ENCODE peak calls at places on chromosomes 11 and 22, in nine cellular contexts. F is CD8-positive, alpha-beta T cell; G is CD8-positive, alpha-beta memory T cell; S is RWPE2; Q is trophoblast cell; O is PC-3; R is right cardiac atrium; J is HCT116; V is right lobe of liver. E is an unnamed sample. For H3K27me3 and H3K9me3, the result is how much of the 10 kb centered on the place peaks cover.

GRCh38 chr22:43553451-43554258 is 141.8 kb downstream of the MPPED1 start:
- DNase-seq in F (no peak), G (no peak), S (no peak), Q (no peak), O (no peak), R (no peak), J (no peak), V (no peak), E (no peak)

GRCh38 chr11:12285811-12286222 is 91.6 kb upstream of the PARVA start:
- DNase-seq in F (no peak), G (no peak), S (no peak), Q (no peak), O (no peak), R (no peak), J (no peak), V (no peak), E (no peak)

GRCh38 chr11:128552783-128553661 is 34.3 kb downstream of the ETS1 start:
- DNase-seq in F (no peak), G (no peak), S (no peak), Q (no peak), O (no peak), R (no peak), J (no peak), V (no peak), E (no peak)

GRCh38 chr11:47186937-47187681 is 875 bp upstream of the PACSIN3 start:
- DNase-seq in F (peak), G (peak), S (no peak), Q (no peak), O (no peak), R (peak), J (no peak), V (peak), E (no peak)

GRCh38 chr11:5505363-5506048 is 4.3 kb downstream of the UBQLN3 start:
- DNase-seq in F (no peak), G (no peak), S (no peak), Q (no peak), O (no peak), R (no peak), J (peak), V (no peak), E (no peak)

GRCh38 chr22:30778261-30778660 is 83.6 kb downstream of the OSBP2 start:
- DNase-seq in F (no peak), G (no peak), S (no peak), Q (no peak), O (no peak), R (no peak), J (no peak), V (no peak), E (no peak)

GRCh38 chr22:22085702-22086500 is 103.3 kb upstream of the TOP3B start:
- DNase-seq in F (no peak), G (no peak), S (no peak), Q (peak), O (peak), R (no peak), J (peak), V (no peak), E (no peak)

GRCh38 chr11:23359297-23359696 is 499.0 kb upstream of the CCDC179 start:
- DNase-seq in F (no peak), G (no peak), S (no peak), Q (no peak), O (peak), R (no peak), J (no peak), V (no peak), E (no peak)

GRCh38 chr22:30947821-30948454 is 20.6 kb downstream of the MORC2 start:
- DNase-seq in F (no peak), G (no peak), S (no peak), Q (peak), O (peak), R (no peak), J (peak), V (no peak), E (peak)

GRCh38 chr11:88064097-88064705 is 111.0 kb downstream of the RAB38 start:
- DNase-seq in F (no peak), G (no peak), S (no peak), Q (no peak), O (no peak), R (no peak), J (no peak), V (no peak), E (no peak)

GRCh38 chr22:22770280-22770871 is 117.2 kb upstream of the IGLL5 start:
- DNase-seq in F (peak), G (peak), S (no peak), Q (peak), O (peak), R (no peak), J (no peak), V (peak), E (peak)

GRCh38 chr11:73787643-73788537 is at the start of gene MRPL48:
- DNase-seq in F (peak), G (peak), S (peak), Q (peak), O (peak), R (peak), J (peak), V (peak), E (peak)

GRCh38 chr11:69437001-69437875 is 44.2 kb upstream of the LINC01488 start:
- DNase-seq in F (no peak), G (no peak), S (peak), Q (peak), O (peak), R (no peak), J (no peak), V (peak), E (no peak)

GRCh38 chr22:18966748-18967147 is 30.7 kb upstream of the PRODH start:
- DNase-seq in F (no peak), G (no peak), S (no peak), Q (no peak), O (no peak), R (no peak), J (no peak), V (peak), E (no peak)

GRCh38 chr11:74019104-74019738 is 10.3 kb upstream of the UCP3 start:
- DNase-seq in F (no peak), G (no peak), S (no peak), Q (no peak), O (no peak), R (no peak), J (no peak), V (peak), E (no peak)

GRCh38 chr22:35705141-35705540 is 12.5 kb upstream of the APOL5 start:
- DNase-seq in F (no peak), G (no peak), S (no peak), Q (peak), O (peak), R (no peak), J (no peak), V (no peak), E (no peak)

GRCh38 chr11:68776442-68777235 is 25.3 kb upstream of the TESMIN start:
- DNase-seq in F (no peak), G (no peak), S (no peak), Q (peak), O (no peak), R (no peak), J (peak), V (no peak), E (no peak)

GRCh38 chr22:41242396-41243117 is 1.8 kb upstream of the CHADL start:
- DNase-seq in F (no peak), G (no peak), S (no peak), Q (no peak), O (no peak), R (no peak), J (no peak), V (no peak), E (no peak)

GRCh38 chr11:14914536-14914935 is 22.5 kb upstream of the CYP2R1 start:
- DNase-seq in F (no peak), G (no peak), S (no peak), Q (no peak), O (no peak), R (no peak), J (no peak), V (no peak), E (no peak)

GRCh38 chr11:73228268-73229134 is 10.4 kb downstream of the P2RY2 start:
- DNase-seq in F (no peak), G (no peak), S (peak), Q (no peak), O (no peak), R (no peak), J (no peak), V (no peak), E (no peak)

GRCh38 chr11:68370211-68371111 is 58.1 kb downstream of the LRP5 start:
- DNase-seq in F (no peak), G (no peak), S (no peak), Q (peak), O (no peak), R (peak), J (no peak), V (no peak), E (no peak)

GRCh38 chr11:19989191-19989590 is 171.1 kb downstream of the DBX1 start:
- DNase-seq in F (no peak), G (no peak), S (no peak), Q (peak), O (no peak), R (no peak), J (no peak), V (no peak), E (no peak)

GRCh38 chr11:57318178-57318577 is 6.6 kb downstream of the TNKS1BP1 start:
- DNase-seq in F (no peak), G (no peak), S (no peak), Q (no peak), O (no peak), R (peak), J (no peak), V (no peak), E (no peak)

GRCh38 chr11:66337103-66337899 is 1.1 kb upstream of the RIN1 start:
- DNase-seq in F (no peak), G (no peak), S (no peak), Q (no peak), O (no peak), R (peak), J (no peak), V (peak), E (no peak)

GRCh38 chr22:32539631-32540449 is 65.2 kb downstream of the FBXO7 start:
- DNase-seq in F (no peak), G (no peak), S (no peak), Q (no peak), O (no peak), R (no peak), J (no peak), V (peak), E (no peak)

GRCh38 chr11:69002101-69002742 is 10.8 kb downstream of the MRGPRF start:
- DNase-seq in F (no peak), G (no peak), S (peak), Q (no peak), O (no peak), R (no peak), J (no peak), V (no peak), E (no peak)

GRCh38 chr22:20811171-20811570 is 37.3 kb downstream of the SERPIND1 start:
- DNase-seq in F (no peak), G (no peak), S (no peak), Q (no peak), O (no peak), R (no peak), J (no peak), V (no peak), E (no peak)

GRCh38 chr22:38402204-38402603 is 52.8 kb downstream of the KCNJ4 start:
- DNase-seq in F (no peak), G (no peak), S (peak), Q (no peak), O (no peak), R (no peak), J (no peak), V (no peak), E (no peak)

GRCh38 chr11:21133244-21133643 is 463.9 kb downstream of the NELL1 start:
- DNase-seq in F (no peak), G (no peak), S (no peak), Q (no peak), O (no peak), R (no peak), J (no peak), V (no peak), E (no peak)

GRCh38 chr11:96664108-96664507 is 274.3 kb downstream of the JRKL start:
- DNase-seq in F (no peak), G (no peak), S (no peak), Q (no peak), O (no peak), R (no peak), J (no peak), V (no peak), E (no peak)

GRCh38 chr22:31173386-31174145 is 13.6 kb downstream of the RNF185 start:
- DNase-seq in F (no peak), G (no peak), S (no peak), Q (peak), O (peak), R (no peak), J (no peak), V (no peak), E (no peak)

GRCh38 chr11:40328890-40329617 is 1130.4 kb downstream of the LRRC4C start:
- DNase-seq in F (no peak), G (no peak), S (peak), Q (peak), O (peak), R (no peak), J (no peak), V (no peak), E (no peak)

GRCh38 chr22:27668828-27669797 is 132.4 kb downstream of the MN1 start:
- DNase-seq in F (no peak), G (no peak), S (peak), Q (no peak), O (peak), R (peak), J (peak), V (no peak), E (no peak)

GRCh38 chr11:68843052-68843561 is 1.4 kb upstream of the CPT1A start:
- DNase-seq in F (peak), G (peak), S (no peak), Q (no peak), O (no peak), R (peak), J (no peak), V (no peak), E (peak)

GRCh38 chr11:14012836-14013235 is 50.3 kb downstream of the SPON1 start:
- DNase-seq in F (no peak), G (no peak), S (no peak), Q (no peak), O (no peak), R (no peak), J (no peak), V (no peak), E (no peak)

GRCh38 chr11:11481371-11481770 is 128.3 kb upstream of the CSNK2A3 start:
- DNase-seq in F (no peak), G (no peak), S (no peak), Q (no peak), O (no peak), R (no peak), J (no peak), V (no peak), E (no peak)

GRCh38 chr11:96337541-96338530 is 5.2 kb downstream of the MAML2 start:
- DNase-seq in F (peak), G (no peak), S (no peak), Q (no peak), O (no peak), R (peak), J (no peak), V (no peak), E (no peak)

GRCh38 chr11:33889821-33890378 is 2.0 kb downstream of the LMO2 start:
- DNase-seq in F (no peak), G (no peak), S (no peak), Q (no peak), O (no peak), R (no peak), J (no peak), V (no peak), E (no peak)

GRCh38 chr22:27088026-27088425 is 430.6 kb downstream of the MIAT start:
- DNase-seq in F (no peak), G (no peak), S (no peak), Q (no peak), O (no peak), R (no peak), J (no peak), V (no peak), E (no peak)

GRCh38 chr11:67371549-67372231 is 1.7 kb downstream of the CLCF1 start:
- DNase-seq in F (no peak), G (no peak), S (no peak), Q (no peak), O (peak), R (peak), J (no peak), V (no peak), E (no peak)

DNA sequence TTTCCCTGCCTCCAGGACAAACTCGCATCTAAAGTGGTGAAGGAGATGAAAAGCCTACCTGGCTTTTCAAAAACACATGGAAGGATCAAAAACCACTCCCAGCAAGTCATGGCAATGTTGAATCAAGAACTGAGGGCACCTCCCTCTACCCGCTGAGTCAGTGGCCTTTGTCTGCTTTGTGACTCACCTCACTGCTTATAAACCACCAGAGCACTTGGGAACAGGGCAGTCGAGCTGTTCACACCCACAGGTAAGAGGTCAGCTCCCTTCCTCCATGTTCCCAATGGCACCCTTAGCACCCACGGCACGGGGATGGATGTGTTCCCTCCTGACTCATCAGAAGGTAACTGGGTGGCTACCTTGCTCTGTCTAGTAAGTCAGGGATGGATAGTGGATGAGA is 21.7 kb downstream of the TENM4 start:
- DNase-seq in F (no peak), G (no peak), S (peak), Q (peak), O (peak), R (no peak), J (peak), V (no peak), E (no peak)
- H3K4me3 ChIP-seq in F (no peak), G (no peak), S (no peak), Q (no peak), O (no peak), R (no peak), J (no peak), V (no peak), E (no peak)

DNA sequence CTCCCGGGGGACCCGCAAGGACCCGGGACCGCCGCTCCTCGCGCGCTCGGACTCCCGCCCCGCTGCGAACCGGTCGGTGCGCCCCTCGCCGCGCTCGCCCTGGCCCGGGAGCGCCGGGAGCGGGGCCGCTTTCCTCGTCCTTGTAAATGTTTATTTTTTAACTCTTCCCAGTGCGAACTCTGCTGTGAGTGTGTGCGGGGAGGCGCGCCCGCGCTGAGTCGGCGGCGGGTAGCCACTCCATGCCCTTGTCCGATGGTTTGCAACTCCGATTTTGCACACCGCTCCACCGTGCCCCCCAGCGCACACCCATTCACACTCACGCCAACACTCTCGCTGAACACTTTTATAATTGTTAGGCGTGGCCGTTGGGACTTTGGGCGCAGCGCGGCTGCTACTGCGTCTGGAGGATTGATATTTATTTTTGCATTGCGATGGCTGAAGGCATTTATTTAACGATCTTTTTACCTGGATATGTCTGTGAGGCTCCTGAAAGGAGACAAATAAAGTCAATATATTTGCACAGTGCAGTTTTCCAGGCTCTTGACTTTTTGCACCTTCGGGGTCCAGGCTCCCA is 1.0 kb downstream of the C11orf96 start:
- DNase-seq in F (no peak), G (no peak), S (no peak), Q (no peak), O (peak), R (peak), J (no peak), V (no peak), E (no peak)
- H3K27me3 ChIP-seq in F (under half), G (under half), S (under half), Q (under half), O (under half), R (under half), J (under half), V (under half), E (under half)

GRCh38 chr22:48520207-48520606 is 1307.5 kb downstream of the BRD1 start:
- DNase-seq in F (no peak), G (no peak), S (no peak), Q (no peak), O (no peak), R (no peak), J (no peak), V (no peak), E (no peak)

GRCh38 chr22:48522271-48522670 is 1305.4 kb downstream of the BRD1 start:
- DNase-seq in F (no peak), G (no peak), S (no peak), Q (no peak), O (no peak), R (no peak), J (no peak), V (no peak), E (no peak)

GRCh38 chr22:48520888-48521600 is 1306.6 kb downstream of the BRD1 start:
- DNase-seq in F (no peak), G (no peak), S (no peak), Q (no peak), O (no peak), R (no peak), J (no peak), V (no peak), E (no peak)

GRCh38 chr22:48523091-48523490 is 1304.6 kb downstream of the BRD1 start:
- DNase-seq in F (no peak), G (no peak), S (no peak), Q (no peak), O (no peak), R (no peak), J (no peak), V (no peak), E (no peak)

GRCh38 chr22:48523761-48524160 is 1303.9 kb downstream of the BRD1 start:
- DNase-seq in F (no peak), G (no peak), S (no peak), Q (no peak), O (no peak), R (no peak), J (no peak), V (no peak), E (no peak)
- H3K9me3 ChIP-seq in F (under half), G (under half), S (under half), Q (under half), O (under half), R (under half), J (under half), V (under half), E (under half)

GRCh38 chr11:121450424-121450823 is 1.7 kb upstream of the SORL1 start:
- DNase-seq in F (no peak), G (no peak), S (no peak), Q (no peak), O (no peak), R (no peak), J (no peak), V (no peak), E (no peak)
- H3K4me3 ChIP-seq in F (peak), G (peak), S (no peak), Q (no peak), O (peak), R (no peak), J (no peak), V (no peak), E (peak)

DNA sequence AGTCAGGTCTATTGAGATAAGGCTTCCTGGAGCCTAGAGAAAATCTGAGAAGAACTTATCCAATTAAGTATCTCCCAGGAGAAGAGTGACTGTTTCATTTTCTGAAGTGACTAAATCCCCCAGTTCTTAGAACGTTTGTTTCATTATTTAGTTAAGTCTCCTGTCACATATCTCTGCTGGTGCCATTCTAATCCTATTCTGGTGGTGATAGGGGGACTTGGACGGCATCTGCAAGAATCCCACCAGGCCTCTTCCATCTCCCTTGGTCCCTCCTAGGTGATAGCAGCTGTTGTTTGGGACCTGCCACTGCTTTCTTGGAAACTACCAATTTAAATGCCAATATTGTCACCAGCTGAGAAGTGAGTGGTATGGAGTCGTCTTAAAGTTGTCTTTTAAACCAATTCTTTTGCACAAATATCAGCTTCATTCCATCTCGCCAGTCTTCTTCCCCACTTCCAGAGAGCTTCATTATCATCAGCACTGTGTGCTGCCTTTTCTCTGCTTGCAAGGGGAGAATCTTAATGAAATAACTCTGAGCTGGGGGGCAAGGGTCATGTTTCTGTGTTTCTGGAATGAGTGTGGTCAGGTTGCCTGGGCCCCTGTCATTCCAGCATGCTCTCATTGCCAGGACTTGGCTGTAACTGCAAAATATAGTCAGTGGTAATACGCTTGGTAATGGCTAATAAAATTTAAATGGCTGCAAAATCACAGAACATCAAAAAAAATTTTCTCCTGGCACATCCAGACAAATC is 104.8 kb downstream of the LDLRAD3 start:
- DNase-seq in F (no peak), G (no peak), S (no peak), Q (no peak), O (no peak), R (no peak), J (no peak), V (no peak), E (no peak)
- H3K27me3 ChIP-seq in F (under half), G (under half), S (under half), Q (under half), O (under half), R (under half), J (under half), V (under half), E (under half)

GRCh38 chr11:97956904-97957303 is 1063.8 kb upstream of the CNTN5 start:
- DNase-seq in F (no peak), G (no peak), S (no peak), Q (no peak), O (no peak), R (no peak), J (no peak), V (no peak), E (no peak)
- H3K9me3 ChIP-seq in F (under half), G (under half), S (under half), Q (under half), O (under half), R (under half), J (under half), V (under half), E (under half)

E was measured in naive thymus-derived CD4-positive, alpha-beta T cell.